ENCODE peak calls at places on chromosomes 4 and X, in four cellular contexts. S is left lung, A is kidney, H is GM23248. Q is an unnamed sample.

GRCh38 chrX:12974217-12974796 is 603 bp upstream of the TMSB4X start:
- DNase-seq in S (peak; percentile 68), A (peak; percentile 86), H (peak; percentile 79), Q (peak; percentile 40)

GRCh38 chr4:53507671-53508286 is 83.5 kb downstream of the LNX1 start:
- DNase-seq in H (peak; percentile 9), A (peak; percentile 84), S (no peak), Q (peak; percentile 97)

GRCh38 chr4:60122820-60123219 is 1077.3 kb upstream of the ADGRL3 start:
- DNase-seq in A (no peak), H (no peak), S (no peak), Q (no peak)

GRCh38 chr4:48254381-48255072 is 15.1 kb downstream of the TEC start:
- DNase-seq in A (no peak), H (peak; percentile 22), S (peak; percentile 63), Q (peak; percentile 75)

GRCh38 chr4:182231080-182231479 is 12.1 kb upstream of the TENM3 start:
- DNase-seq in S (no peak), H (no peak), A (no peak), Q (no peak)

GRCh38 chrX:129697204-129697829 is 41.5 kb upstream of the XPNPEP2 start:
- DNase-seq in A (no peak), S (no peak), H (no peak), Q (no peak)

GRCh38 chr4:42904986-42905385 is 12.5 kb downstream of the GRXCR1 start:
- DNase-seq in H (no peak), S (no peak), A (no peak), Q (no peak)

GRCh38 chrX:107731831-107732502 is 43.6 kb downstream of the TSC22D3 start:
- DNase-seq in S (peak; percentile 88), A (peak; percentile 96), H (peak; percentile 70), Q (peak; percentile 56)

GRCh38 chr4:187098429-187098828 is 374.8 kb upstream of the FAT1 start:
- DNase-seq in S (no peak), H (no peak), A (no peak), Q (no peak)

GRCh38 chrX:133045986-133046385 is 50.9 kb downstream of the USP26 start:
- DNase-seq in A (no peak), S (no peak), H (peak; percentile 15), Q (no peak)

GRCh38 chrX:131399692-131400428 is 110.8 kb upstream of the IGSF1 start:
- DNase-seq in H (no peak), A (no peak), S (no peak), Q (no peak)

GRCh38 chr4:106502106-106502699 is 133.6 kb upstream of the GIMD1 start:
- DNase-seq in A (no peak), H (peak; percentile 35), S (peak; percentile 38), Q (no peak)

GRCh38 chr4:164935363-164935762 is 42.1 kb downstream of the TRIM61 start:
- DNase-seq in A (no peak), S (no peak), H (no peak), Q (no peak)

GRCh38 chrX:38192007-38192625 is 28.6 kb downstream of the SRPX start:
- DNase-seq in H (peak; percentile 46), A (no peak), S (no peak), Q (no peak)

GRCh38 chr4:111854494-111855087 is 290.7 kb upstream of the FAM241A start:
- DNase-seq in S (no peak), H (peak; percentile 74), A (no peak), Q (peak; percentile 4)

GRCh38 chr4:15901996-15902395 is 36.5 kb downstream of the FGFBP1 start:
- DNase-seq in H (no peak), S (no peak), A (no peak), Q (no peak)

GRCh38 chrX:21933077-21933476 is 7.4 kb upstream of the SMS start:
- DNase-seq in H (no peak), A (no peak), S (no peak), Q (no peak)

GRCh38 chr4:16889945-16890344 is 8.5 kb downstream of the LDB2 start:
- DNase-seq in S (no peak), A (no peak), H (no peak), Q (no peak)

GRCh38 chr4:122548886-122549630 is 71.8 kb downstream of the IL21 start:
- DNase-seq in A (no peak), H (no peak), S (no peak), Q (no peak)

GRCh38 chr4:6313216-6313615 is 43.6 kb downstream of the WFS1 start:
- DNase-seq in S (no peak), H (no peak), A (no peak), Q (no peak)

GRCh38 chrX:154541896-154542722 is 4.5 kb downstream of the G6PD start:
- DNase-seq in S (peak; percentile 69), A (peak; percentile 90), H (peak; percentile 79), Q (peak; percentile 82)

GRCh38 chr4:1410491-1411325 is 4.5 kb upstream of the NKX1-1 start:
- DNase-seq in S (peak; percentile 51), H (peak; percentile 67), A (peak; percentile 71), Q (no peak)

GRCh38 chr4:4899202-4899925 is 39.9 kb downstream of the MSX1 start:
- DNase-seq in S (no peak), H (no peak), A (no peak), Q (no peak)

GRCh38 chr4:78767350-78767749 is 8.8 kb upstream of the BMP2K start:
- DNase-seq in H (no peak), S (no peak), A (no peak), Q (no peak)

DNA sequence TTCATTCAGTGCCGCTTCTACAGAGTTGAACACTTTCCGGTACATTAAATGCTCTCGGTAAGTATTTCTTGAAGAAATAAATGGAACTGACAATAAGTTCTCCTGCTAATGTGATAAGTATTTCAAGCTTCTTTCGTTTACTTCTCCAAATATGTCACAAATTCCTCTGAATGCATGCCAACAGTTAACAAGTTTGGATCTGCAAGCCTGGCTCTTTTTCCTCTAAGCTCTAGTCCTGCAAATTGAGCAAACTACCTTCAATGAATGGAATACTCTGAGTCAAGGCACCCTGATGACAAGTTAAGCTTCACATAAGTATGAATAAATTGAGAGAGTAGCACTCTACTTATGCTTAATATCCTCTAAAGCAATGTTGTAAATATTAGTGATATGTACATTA is 403.6 kb downstream of the PDGFC start:
- DNase-seq in H (peak; percentile 18), S (no peak), A (no peak), Q (no peak)
- H3K4me3 ChIP-seq in H (no peak overlapping the region), S (no peak overlapping the region), A (no peak overlapping the region), Q (no peak overlapping the region)

DNA sequence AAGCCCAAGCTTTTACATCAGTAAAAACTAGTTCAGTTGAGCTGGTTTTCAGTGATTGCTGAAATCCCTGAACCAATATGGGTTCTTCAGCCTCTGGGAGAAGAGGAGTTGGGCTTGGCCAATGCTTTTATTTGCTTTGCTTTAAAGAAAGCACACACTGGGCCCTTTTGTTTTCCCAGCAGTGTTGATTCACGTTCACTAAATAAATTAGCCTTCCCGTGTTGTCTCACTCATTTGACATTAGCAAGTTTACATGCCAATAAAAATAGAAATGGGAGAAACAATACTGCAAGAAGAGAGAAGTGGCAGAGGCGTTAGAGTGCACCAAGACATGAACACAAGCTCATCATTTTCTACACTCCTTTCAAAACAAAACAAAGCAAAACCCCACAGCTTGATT is 136.2 kb downstream of the SHROOM3 start:
- DNase-seq in H (no peak), A (no peak), S (no peak), Q (no peak)
- H3K4me3 ChIP-seq in H (no peak overlapping the region), A (no peak overlapping the region), S (no peak overlapping the region), Q (no peak overlapping the region)

DNA sequence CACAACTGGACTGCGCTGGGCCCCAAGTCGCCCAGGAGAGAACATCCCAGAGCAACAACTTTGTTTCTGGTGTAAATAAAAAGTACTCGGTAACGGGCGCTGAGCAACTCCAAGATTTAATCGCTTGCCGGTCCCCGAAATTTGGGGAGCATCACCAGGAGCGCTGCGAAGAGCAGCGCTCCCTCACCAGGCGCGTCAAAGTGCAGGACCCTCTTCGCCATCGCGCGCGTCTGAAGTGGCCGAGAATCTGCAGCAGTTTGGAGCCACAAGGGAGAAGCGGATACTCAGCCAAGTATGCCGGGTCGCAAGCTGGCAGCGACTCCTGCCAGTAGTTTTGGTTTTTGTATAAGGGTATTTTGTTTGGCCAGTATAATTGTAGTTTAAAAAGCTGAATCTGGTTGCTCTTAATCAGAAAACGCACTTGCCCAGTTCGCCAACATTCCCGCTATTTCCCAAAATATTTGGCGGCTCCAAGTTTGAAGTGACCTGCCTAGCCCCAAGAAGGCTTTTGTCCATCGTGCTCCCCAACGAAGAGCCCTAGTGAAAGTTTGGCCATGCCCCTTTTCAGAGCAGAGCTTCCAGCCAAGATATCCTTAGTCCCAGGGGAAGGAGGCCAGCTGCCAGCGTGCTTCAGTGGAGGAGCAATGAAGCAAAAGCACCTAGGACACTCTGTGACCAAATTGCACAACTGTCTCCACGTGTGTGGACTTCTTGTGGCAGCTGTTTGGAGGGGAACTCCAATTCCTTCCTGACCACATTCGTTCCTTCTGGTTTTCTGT is 557 bp upstream of the KDR start:
- DNase-seq in A (no peak), S (no peak), H (peak; percentile 36), Q (no peak)
- H3K4me3 ChIP-seq in A (peak overlapping the region; percentile 54), S (peak overlapping the region; percentile 42), H (peak overlapping the region; percentile 80), Q (peak overlapping the region; percentile 69)

GRCh38 chr4:73741140-73741749 is 876 bp downstream of the CXCL8 start:
- DNase-seq in A (no peak), H (no peak), S (no peak), Q (no peak)
- H3K4me3 ChIP-seq in A (no peak overlapping the region), H (peak overlapping the region; percentile 22), S (no peak overlapping the region), Q (no peak overlapping the region)